ENCODE peak calls at places on chromosomes 3 and 15, in four cellular contexts. One of them, this sample, is unnamed.

GRCh38 chr15:66212471-66212870 is 41.1 kb downstream of the MEGF11 start:
- DNase-seq in DMS79: no peak
- DNase-seq in naive thymus-derived CD8-positive, alpha-beta T cell: no peak
- DNase-seq in non-pigmented ciliary epithelial cell: no peak
- DNase-seq in this sample: no peak

GRCh38 chr15:71575474-71576045 is 234.8 kb upstream of the NR2E3 start:
- DNase-seq in DMS79: no peak
- DNase-seq in naive thymus-derived CD8-positive, alpha-beta T cell: no peak
- DNase-seq in non-pigmented ciliary epithelial cell: no peak
- DNase-seq in this sample: no peak

GRCh38 chr3:8985876-8986275 is 22.6 kb upstream of the RAD18 start:
- DNase-seq in non-pigmented ciliary epithelial cell: no peak
- DNase-seq in naive thymus-derived CD8-positive, alpha-beta T cell: no peak
- DNase-seq in DMS79: no peak
- DNase-seq in this sample: no peak

GRCh38 chr3:116981088-116981487 is 271.5 kb downstream of the TUSC7 start:
- DNase-seq in non-pigmented ciliary epithelial cell: no peak
- DNase-seq in DMS79: no peak
- DNase-seq in naive thymus-derived CD8-positive, alpha-beta T cell: no peak
- DNase-seq in this sample: no peak

GRCh38 chr3:112437146-112438022 is 61.9 kb downstream of the BTLA start:
- DNase-seq in DMS79: no peak
- DNase-seq in non-pigmented ciliary epithelial cell: no peak
- DNase-seq in naive thymus-derived CD8-positive, alpha-beta T cell: no peak
- DNase-seq in this sample: peak; percentile 14

GRCh38 chr15:101578443-101578894 is 73.7 kb downstream of the TM2D3 start:
- DNase-seq in naive thymus-derived CD8-positive, alpha-beta T cell: no peak
- DNase-seq in DMS79: peak; percentile 0
- DNase-seq in non-pigmented ciliary epithelial cell: no peak
- DNase-seq in this sample: no peak

GRCh38 chr3:120615863-120616599 is 19.9 kb downstream of the NDUFB4 start:
- DNase-seq in non-pigmented ciliary epithelial cell: peak; percentile 18
- DNase-seq in naive thymus-derived CD8-positive, alpha-beta T cell: no peak
- DNase-seq in DMS79: no peak
- DNase-seq in this sample: no peak

GRCh38 chr3:128487813-128488635 is 5.0 kb downstream of the GATA2 start:
- DNase-seq in naive thymus-derived CD8-positive, alpha-beta T cell: no peak
- DNase-seq in DMS79: peak; percentile 50
- DNase-seq in non-pigmented ciliary epithelial cell: peak; percentile 38
- DNase-seq in this sample: peak; percentile 67

GRCh38 chr3:107542665-107543064 is 19.9 kb downstream of the BBX start:
- DNase-seq in naive thymus-derived CD8-positive, alpha-beta T cell: no peak
- DNase-seq in non-pigmented ciliary epithelial cell: no peak
- DNase-seq in DMS79: no peak
- DNase-seq in this sample: no peak

GRCh38 chr3:5357089-5357488 is 169.6 kb downstream of the EDEM1 start:
- DNase-seq in DMS79: no peak
- DNase-seq in non-pigmented ciliary epithelial cell: no peak
- DNase-seq in naive thymus-derived CD8-positive, alpha-beta T cell: no peak
- DNase-seq in this sample: no peak

GRCh38 chr3:148955544-148956346 is 35.6 kb upstream of the GYG1 start:
- DNase-seq in DMS79: peak; percentile 5
- DNase-seq in non-pigmented ciliary epithelial cell: peak; percentile 77
- DNase-seq in naive thymus-derived CD8-positive, alpha-beta T cell: no peak
- DNase-seq in this sample: no peak

GRCh38 chr15:59522988-59523461 is 85.0 kb downstream of the FAM81A start:
- DNase-seq in non-pigmented ciliary epithelial cell: no peak
- DNase-seq in DMS79: peak; percentile 47
- DNase-seq in naive thymus-derived CD8-positive, alpha-beta T cell: peak; percentile 53
- DNase-seq in this sample: no peak

GRCh38 chr3:195032106-195032759 is 238.7 kb downstream of the XXYLT1 start:
- DNase-seq in naive thymus-derived CD8-positive, alpha-beta T cell: no peak
- DNase-seq in non-pigmented ciliary epithelial cell: no peak
- DNase-seq in DMS79: no peak
- DNase-seq in this sample: no peak

GRCh38 chr3:159872374-159873109 is 116.1 kb upstream of the IL12A start:
- DNase-seq in non-pigmented ciliary epithelial cell: no peak
- DNase-seq in DMS79: peak; percentile 71
- DNase-seq in naive thymus-derived CD8-positive, alpha-beta T cell: no peak
- DNase-seq in this sample: no peak

GRCh38 chr15:39851505-39852082 is 68.5 kb downstream of the GPR176 start:
- DNase-seq in naive thymus-derived CD8-positive, alpha-beta T cell: no peak
- DNase-seq in DMS79: no peak
- DNase-seq in non-pigmented ciliary epithelial cell: no peak
- DNase-seq in this sample: no peak

GRCh38 chr3:50318615-50319014 is 3.9 kb downstream of the HYAL2 start:
- DNase-seq in DMS79: no peak
- DNase-seq in non-pigmented ciliary epithelial cell: no peak
- DNase-seq in naive thymus-derived CD8-positive, alpha-beta T cell: no peak
- DNase-seq in this sample: no peak

GRCh38 chr3:64687381-64687780 is 419 bp downstream of the ADAMTS9 start:
- DNase-seq in naive thymus-derived CD8-positive, alpha-beta T cell: no peak
- DNase-seq in non-pigmented ciliary epithelial cell: no peak
- DNase-seq in DMS79: no peak
- DNase-seq in this sample: no peak

GRCh38 chr3:46923559-46924350 is 46.2 kb downstream of the PTH1R start:
- DNase-seq in DMS79: no peak
- DNase-seq in naive thymus-derived CD8-positive, alpha-beta T cell: no peak
- DNase-seq in non-pigmented ciliary epithelial cell: no peak
- DNase-seq in this sample: peak; percentile 60

GRCh38 chr3:10263549-10264363 is 15.5 kb downstream of the TATDN2 start:
- DNase-seq in non-pigmented ciliary epithelial cell: no peak
- DNase-seq in naive thymus-derived CD8-positive, alpha-beta T cell: peak; percentile 52
- DNase-seq in DMS79: no peak
- DNase-seq in this sample: peak; percentile 48

GRCh38 chr3:71104090-71104489 is 479.4 kb downstream of the FOXP1 start:
- DNase-seq in DMS79: no peak
- DNase-seq in non-pigmented ciliary epithelial cell: peak; percentile 88
- DNase-seq in naive thymus-derived CD8-positive, alpha-beta T cell: no peak
- DNase-seq in this sample: no peak

GRCh38 chr3:48411041-48411588 is 18.8 kb downstream of the PLXNB1 start:
- DNase-seq in non-pigmented ciliary epithelial cell: no peak
- DNase-seq in naive thymus-derived CD8-positive, alpha-beta T cell: no peak
- DNase-seq in DMS79: no peak
- DNase-seq in this sample: no peak

GRCh38 chr15:71678191-71678590 is 132.2 kb upstream of the NR2E3 start:
- DNase-seq in non-pigmented ciliary epithelial cell: no peak
- DNase-seq in naive thymus-derived CD8-positive, alpha-beta T cell: no peak
- DNase-seq in DMS79: no peak
- DNase-seq in this sample: no peak

GRCh38 chr3:139906441-139906840 is 28.5 kb upstream of the CLSTN2 start:
- DNase-seq in non-pigmented ciliary epithelial cell: peak; percentile 62
- DNase-seq in naive thymus-derived CD8-positive, alpha-beta T cell: no peak
- DNase-seq in DMS79: no peak
- DNase-seq in this sample: no peak

GRCh38 chr3:124999897-125000296 is 55.9 kb downstream of the HEG1 start:
- DNase-seq in DMS79: no peak
- DNase-seq in naive thymus-derived CD8-positive, alpha-beta T cell: no peak
- DNase-seq in non-pigmented ciliary epithelial cell: no peak
- DNase-seq in this sample: no peak

GRCh38 chr15:31503256-31503655 is 176.6 kb downstream of the KLF13 start:
- DNase-seq in non-pigmented ciliary epithelial cell: no peak
- DNase-seq in DMS79: no peak
- DNase-seq in naive thymus-derived CD8-positive, alpha-beta T cell: no peak
- DNase-seq in this sample: no peak

GRCh38 chr15:66832679-66833078 is 130.6 kb downstream of the SMAD6 start:
- DNase-seq in DMS79: no peak
- DNase-seq in naive thymus-derived CD8-positive, alpha-beta T cell: no peak
- DNase-seq in non-pigmented ciliary epithelial cell: no peak
- DNase-seq in this sample: no peak

GRCh38 chr3:13174011-13174802 is 101.0 kb upstream of the IQSEC1 start:
- DNase-seq in DMS79: no peak
- DNase-seq in non-pigmented ciliary epithelial cell: no peak
- DNase-seq in naive thymus-derived CD8-positive, alpha-beta T cell: no peak
- DNase-seq in this sample: no peak

GRCh38 chr3:165895919-165896318 is 58.7 kb upstream of the BCHE start:
- DNase-seq in naive thymus-derived CD8-positive, alpha-beta T cell: no peak
- DNase-seq in non-pigmented ciliary epithelial cell: no peak
- DNase-seq in DMS79: no peak
- DNase-seq in this sample: no peak

GRCh38 chr3:126083511-126083912 is 412 bp downstream of the SLC41A3 start:
- DNase-seq in non-pigmented ciliary epithelial cell: no peak
- DNase-seq in naive thymus-derived CD8-positive, alpha-beta T cell: peak; percentile 45
- DNase-seq in DMS79: peak; percentile 32
- DNase-seq in this sample: peak; percentile 65

GRCh38 chr3:126478581-126479310 is 3.1 kb upstream of the ZXDC start:
- DNase-seq in non-pigmented ciliary epithelial cell: no peak
- DNase-seq in naive thymus-derived CD8-positive, alpha-beta T cell: no peak
- DNase-seq in DMS79: no peak
- DNase-seq in this sample: no peak

GRCh38 chr15:96362759-96363678 is 32.5 kb downstream of the NR2F2 start:
- DNase-seq in DMS79: no peak
- DNase-seq in naive thymus-derived CD8-positive, alpha-beta T cell: no peak
- DNase-seq in non-pigmented ciliary epithelial cell: no peak
- DNase-seq in this sample: no peak

GRCh38 chr3:14845180-14845579 is 26.4 kb downstream of the FGD5 start:
- DNase-seq in naive thymus-derived CD8-positive, alpha-beta T cell: no peak
- DNase-seq in non-pigmented ciliary epithelial cell: no peak
- DNase-seq in DMS79: no peak
- DNase-seq in this sample: no peak

GRCh38 chr3:177724020-177724638 is 526.8 kb upstream of the TBL1XR1 start:
- DNase-seq in DMS79: peak; percentile 58
- DNase-seq in naive thymus-derived CD8-positive, alpha-beta T cell: no peak
- DNase-seq in non-pigmented ciliary epithelial cell: no peak
- DNase-seq in this sample: no peak

GRCh38 chr3:157132936-157133335 is 27.0 kb downstream of the CCNL1 start:
- DNase-seq in non-pigmented ciliary epithelial cell: no peak
- DNase-seq in DMS79: no peak
- DNase-seq in naive thymus-derived CD8-positive, alpha-beta T cell: no peak
- DNase-seq in this sample: no peak

GRCh38 chr15:64897345-64897985 is 14.2 kb upstream of the ANKDD1A start:
- DNase-seq in non-pigmented ciliary epithelial cell: no peak
- DNase-seq in DMS79: no peak
- DNase-seq in naive thymus-derived CD8-positive, alpha-beta T cell: no peak
- DNase-seq in this sample: no peak

GRCh38 chr15:90686435-90687218 is 30.5 kb upstream of the BLM start:
- DNase-seq in DMS79: no peak
- DNase-seq in naive thymus-derived CD8-positive, alpha-beta T cell: no peak
- DNase-seq in non-pigmented ciliary epithelial cell: no peak
- DNase-seq in this sample: no peak

GRCh38 chr3:3699816-3700633 is 99.2 kb upstream of the LRRN1 start:
- DNase-seq in non-pigmented ciliary epithelial cell: no peak
- DNase-seq in naive thymus-derived CD8-positive, alpha-beta T cell: no peak
- DNase-seq in DMS79: no peak
- DNase-seq in this sample: no peak

GRCh38 chr3:42036483-42036823 is 54.7 kb upstream of the TRAK1 start:
- DNase-seq in naive thymus-derived CD8-positive, alpha-beta T cell: no peak
- DNase-seq in non-pigmented ciliary epithelial cell: peak; percentile 86
- DNase-seq in DMS79: no peak
- DNase-seq in this sample: no peak

GRCh38 chr3:130658666-130659065 is 88.0 kb downstream of the PIK3R4 start:
- DNase-seq in non-pigmented ciliary epithelial cell: no peak
- DNase-seq in DMS79: no peak
- DNase-seq in naive thymus-derived CD8-positive, alpha-beta T cell: no peak
- DNase-seq in this sample: no peak